ENCODE peak calls at places on chromosomes 1 and 21, in nine cellular contexts. L is spleen; I is neural progenitor cell; T is tibial nerve; U is body of pancreas; H is mesendoderm; Q is astrocyte; M is CD8-positive, alpha-beta T cell; O is right atrium auricular region. C is an unnamed sample. For H3K4me1, the result is how much of the 10 kb centered on the place peaks cover.

GRCh38 chr1:209485167-209485566 is 98.3 kb upstream of the CAMK1G start:
- DNase-seq in L (no peak), I (no peak), T (no peak), U (peak), H (no peak), Q (peak), M (no peak), O (no peak), C (no peak)

GRCh38 chr1:68495532-68495931 is 1.4 kb downstream of the DEPDC1 start:
- DNase-seq in L (no peak), I (no peak), T (no peak), U (no peak), H (peak), Q (no peak), M (no peak), O (no peak), C (no peak)

GRCh38 chr1:172254521-172255222 is 165.8 kb upstream of the C1orf105 start:
- DNase-seq in L (no peak), I (no peak), T (no peak), U (no peak), H (peak), Q (peak), M (no peak), O (no peak), C (no peak)

GRCh38 chr1:2342384-2343022 is 48.9 kb downstream of the MORN1 start:
- DNase-seq in L (peak), I (no peak), T (no peak), U (no peak), H (no peak), Q (no peak), M (no peak), O (no peak), C (no peak)

GRCh38 chr1:21666572-21667320 is 2.4 kb downstream of the RAP1GAP start:
- DNase-seq in L (peak), I (no peak), T (no peak), U (no peak), H (no peak), Q (no peak), M (no peak), O (no peak), C (no peak)

GRCh38 chr1:116416854-116417513 is 43.9 kb downstream of the ATP1A1 start:
- DNase-seq in L (no peak), I (no peak), T (no peak), U (no peak), H (no peak), Q (no peak), M (no peak), O (no peak), C (no peak)

GRCh38 chr1:234997201-234998173 is 131.2 kb downstream of the TOMM20 start:
- DNase-seq in L (no peak), I (no peak), T (peak), U (peak), H (no peak), Q (peak), M (no peak), O (peak), C (no peak)

GRCh38 chr21:25561668-25562641 is 45.3 kb downstream of the MRPL39 start:
- DNase-seq in L (peak), I (peak), T (no peak), U (peak), H (peak), Q (peak), M (peak), O (peak), C (peak)

GRCh38 chr1:221987860-221988520 is 246.1 kb upstream of the DUSP10 start:
- DNase-seq in L (no peak), I (no peak), T (no peak), U (no peak), H (peak), Q (peak), M (no peak), O (no peak), C (no peak)

GRCh38 chr1:240435996-240436566 is 175.9 kb downstream of the GREM2 start:
- DNase-seq in L (no peak), I (no peak), T (no peak), U (no peak), H (no peak), Q (peak), M (no peak), O (no peak), C (no peak)

GRCh38 chr21:39441502-39442475 is 3.8 kb downstream of the LCA5L start:
- DNase-seq in L (no peak), I (peak), T (no peak), U (peak), H (peak), Q (peak), M (peak), O (no peak), C (peak)

GRCh38 chr1:241362350-241362749 is 5.3 kb upstream of the RGS7 start:
- DNase-seq in L (no peak), I (no peak), T (no peak), U (no peak), H (peak), Q (no peak), M (no peak), O (no peak), C (no peak)

GRCh38 chr1:167605576-167605975 is 24.5 kb upstream of the RCSD1 start:
- DNase-seq in L (no peak), I (no peak), T (no peak), U (no peak), H (no peak), Q (no peak), M (no peak), O (no peak), C (no peak)

GRCh38 chr1:224929335-224930237 is at the start of gene DNAH14:
- DNase-seq in L (peak), I (peak), T (no peak), U (peak), H (peak), Q (peak), M (no peak), O (no peak), C (peak)

GRCh38 chr1:26471498-26472329 is 526 bp upstream of the HMGN2 start:
- DNase-seq in L (peak), I (peak), T (peak), U (peak), H (peak), Q (peak), M (peak), O (peak), C (peak)

GRCh38 chr1:192852001-192852400 is 43.2 kb downstream of the RGS2 start:
- DNase-seq in L (no peak), I (no peak), T (no peak), U (no peak), H (no peak), Q (no peak), M (no peak), O (no peak), C (no peak)

GRCh38 chr1:4978660-4979390 is 324.4 kb downstream of the AJAP1 start:
- DNase-seq in L (no peak), I (no peak), T (no peak), U (no peak), H (no peak), Q (no peak), M (no peak), O (no peak), C (no peak)

GRCh38 chr21:26332873-26333272 is 162.3 kb upstream of the APP start:
- DNase-seq in L (no peak), I (no peak), T (no peak), U (no peak), H (peak), Q (no peak), M (no peak), O (no peak), C (no peak)

GRCh38 chr1:12010751-12011570 is 8.3 kb upstream of the MIIP start:
- DNase-seq in L (no peak), I (no peak), T (no peak), U (no peak), H (no peak), Q (no peak), M (no peak), O (no peak), C (no peak)

GRCh38 chr1:62891961-62892562 is 108.1 kb downstream of the ATG4C start:
- DNase-seq in L (no peak), I (no peak), T (no peak), U (no peak), H (no peak), Q (no peak), M (no peak), O (no peak), C (no peak)

GRCh38 chr1:24725209-24725651 is 20.0 kb upstream of the CLIC4 start:
- DNase-seq in L (no peak), I (peak), T (no peak), U (no peak), H (peak), Q (no peak), M (no peak), O (no peak), C (no peak)

GRCh38 chr1:32372149-32372756 is 9.9 kb downstream of the TSSK3 start:
- DNase-seq in L (no peak), I (no peak), T (no peak), U (no peak), H (no peak), Q (no peak), M (peak), O (no peak), C (no peak)

GRCh38 chr1:175197536-175197935 is 5.0 kb upstream of the KIAA0040 start:
- DNase-seq in L (no peak), I (no peak), T (no peak), U (no peak), H (no peak), Q (no peak), M (no peak), O (no peak), C (no peak)

GRCh38 chr1:31065310-31066217 is at the start of gene PUM1:
- DNase-seq in L (peak), I (peak), T (peak), U (peak), H (peak), Q (peak), M (peak), O (peak), C (peak)

GRCh38 chr1:75438355-75438754 is 172.6 kb downstream of the SLC44A5 start:
- DNase-seq in L (no peak), I (no peak), T (no peak), U (no peak), H (no peak), Q (no peak), M (no peak), O (no peak), C (no peak)

GRCh38 chr1:47219001-47219400 is 13.0 kb downstream of the TAL1 start:
- DNase-seq in L (peak), I (no peak), T (no peak), U (no peak), H (no peak), Q (no peak), M (no peak), O (no peak), C (no peak)

GRCh38 chr1:154141240-154141639 is 13.6 kb downstream of the NUP210L start:
- DNase-seq in L (no peak), I (no peak), T (no peak), U (no peak), H (no peak), Q (peak), M (no peak), O (no peak), C (no peak)

DNA sequence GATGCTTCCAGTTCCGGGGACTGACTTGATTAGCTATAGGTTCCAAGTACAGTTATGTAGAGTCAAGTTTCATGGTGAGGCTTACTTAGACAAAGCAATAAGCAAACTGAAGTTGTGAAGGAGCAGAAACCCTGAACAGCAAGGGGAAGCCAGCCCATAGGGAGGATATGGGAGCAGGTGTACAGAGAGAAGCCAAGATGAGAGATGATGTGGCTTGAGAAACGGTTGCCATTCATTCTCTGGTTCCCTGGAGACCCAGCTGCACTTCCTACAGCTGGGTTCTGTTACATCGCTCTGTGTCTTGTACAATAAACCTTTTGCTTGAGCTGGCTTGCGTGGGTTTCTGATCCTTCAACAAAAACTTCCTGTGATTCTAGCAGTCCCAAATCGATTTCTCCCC is 67.1 kb downstream of the URB2 start:
- DNase-seq in L (no peak), I (no peak), T (no peak), U (no peak), H (no peak), Q (no peak), M (no peak), O (no peak), C (no peak)
- H3K4me1 ChIP-seq in L (under half), I (under half), T (under half), U (under half), H (under half), Q (under half), M (under half), O (under half), C (under half)

DNA sequence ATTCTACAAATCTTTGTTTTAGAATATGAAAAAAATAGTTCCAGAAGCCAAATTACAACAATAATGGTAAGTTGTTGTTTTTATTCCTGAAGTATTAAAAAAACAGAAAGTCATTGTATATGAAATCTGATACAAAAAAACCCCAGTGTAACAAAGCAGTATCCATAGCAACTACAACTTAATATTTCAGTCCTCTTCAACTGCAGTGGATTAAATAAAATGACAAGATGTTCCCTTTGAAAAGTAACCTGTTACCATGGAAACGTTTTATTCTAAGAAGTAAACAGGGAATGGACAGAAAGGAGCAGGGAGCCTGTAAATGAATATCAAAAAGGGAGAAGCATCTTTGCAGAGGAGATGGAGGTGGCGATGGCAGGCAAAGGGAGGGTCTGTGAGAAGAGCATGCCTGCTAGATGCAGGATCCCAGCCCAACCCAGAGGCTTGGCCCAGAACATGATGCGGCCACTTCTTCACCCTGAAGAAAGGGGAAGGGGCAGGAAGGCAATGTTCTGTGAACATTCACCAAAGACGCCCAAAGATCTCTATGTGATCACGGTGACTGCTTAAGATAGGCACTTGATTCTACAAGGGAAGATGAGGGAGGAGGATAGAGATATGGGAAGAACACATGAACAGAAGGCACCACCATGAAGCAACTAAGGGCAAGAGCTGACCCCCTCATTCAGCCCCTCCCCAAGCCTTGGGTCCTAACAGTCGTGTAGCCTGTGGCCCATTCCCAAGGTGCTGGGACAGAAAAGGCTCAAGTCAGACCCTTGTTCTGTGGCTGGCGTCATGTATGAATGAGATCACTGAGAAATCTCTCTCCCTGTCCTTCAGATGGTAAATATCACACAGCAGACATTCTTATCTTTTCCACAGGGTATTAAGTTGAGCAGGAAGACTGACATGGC is 199.9 kb downstream of the SLC45A1 start:
- DNase-seq in L (no peak), I (no peak), T (no peak), U (no peak), H (peak), Q (no peak), M (no peak), O (no peak), C (no peak)
- H3K4me1 ChIP-seq in L (under half), I (under half), T (under half), U (under half), H (under half), Q (under half), M (under half), O (under half), C (under half)

GRCh38 chr1:211341999-211342398 is 15.4 kb downstream of the TRAF5 start:
- DNase-seq in L (no peak), I (no peak), T (no peak), U (no peak), H (no peak), Q (no peak), M (no peak), O (no peak), C (no peak)
- H3K4me1 ChIP-seq in L (under half), I (under half), T (under half), U (half or more), H (under half), Q (under half), M (half or more), O (under half), C (under half)

DNA sequence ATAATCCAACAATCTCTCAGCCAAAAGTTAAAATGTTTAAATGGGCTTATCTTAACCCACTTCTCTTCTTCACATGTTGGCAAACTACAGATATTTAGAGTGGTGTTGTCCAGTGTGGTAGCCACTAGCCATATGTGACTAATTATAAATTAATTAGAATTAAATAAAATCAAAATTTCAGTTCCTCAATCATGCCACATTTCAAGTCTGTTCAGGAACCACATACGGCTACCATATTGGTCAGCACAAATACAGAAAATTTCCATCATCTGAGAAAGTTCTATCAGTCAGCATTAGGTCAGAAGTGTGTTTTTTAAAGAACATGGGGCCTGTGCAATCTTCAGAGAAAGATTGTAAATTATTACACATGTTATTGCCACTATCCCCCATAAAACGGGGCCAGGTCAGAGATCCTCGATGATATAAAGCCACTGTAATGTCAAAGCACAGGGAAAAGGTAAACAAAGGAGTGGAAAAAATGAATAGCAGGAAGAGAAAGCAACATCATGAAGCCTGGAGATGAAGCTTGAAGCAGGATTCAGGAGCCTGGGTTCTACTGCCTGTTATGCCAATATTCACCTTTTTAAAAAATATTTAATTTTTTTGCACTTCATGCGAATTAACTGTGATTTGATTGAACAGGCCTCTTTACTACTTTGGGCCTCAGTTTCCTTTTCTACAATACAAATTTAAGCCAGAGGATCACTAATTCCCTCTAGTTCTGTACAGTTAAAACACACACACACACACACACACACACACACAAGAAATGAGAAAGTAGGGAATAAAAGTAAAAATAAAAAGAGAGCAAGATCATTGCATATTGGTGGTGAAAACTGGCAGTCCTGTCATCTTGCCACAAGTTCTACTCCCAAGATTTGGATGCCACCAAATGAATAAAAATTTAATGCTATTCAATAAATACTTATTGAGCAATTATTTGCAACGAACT is 2.3 kb downstream of the RSBN1 start:
- DNase-seq in L (no peak), I (no peak), T (no peak), U (no peak), H (no peak), Q (peak), M (no peak), O (no peak), C (peak)
- H3K4me1 ChIP-seq in L (under half), I (under half), T (under half), U (half or more), H (under half), Q (under half), M (under half), O (under half), C (under half)

GRCh38 chr1:111220302-111220890 is 7.1 kb upstream of the CHI3L2 start:
- DNase-seq in L (no peak), I (no peak), T (no peak), U (no peak), H (no peak), Q (no peak), M (no peak), O (no peak), C (no peak)
- H3K4me1 ChIP-seq in L (under half), I (under half), T (under half), U (under half), H (under half), Q (under half), M (half or more), O (under half), C (under half)

DNA sequence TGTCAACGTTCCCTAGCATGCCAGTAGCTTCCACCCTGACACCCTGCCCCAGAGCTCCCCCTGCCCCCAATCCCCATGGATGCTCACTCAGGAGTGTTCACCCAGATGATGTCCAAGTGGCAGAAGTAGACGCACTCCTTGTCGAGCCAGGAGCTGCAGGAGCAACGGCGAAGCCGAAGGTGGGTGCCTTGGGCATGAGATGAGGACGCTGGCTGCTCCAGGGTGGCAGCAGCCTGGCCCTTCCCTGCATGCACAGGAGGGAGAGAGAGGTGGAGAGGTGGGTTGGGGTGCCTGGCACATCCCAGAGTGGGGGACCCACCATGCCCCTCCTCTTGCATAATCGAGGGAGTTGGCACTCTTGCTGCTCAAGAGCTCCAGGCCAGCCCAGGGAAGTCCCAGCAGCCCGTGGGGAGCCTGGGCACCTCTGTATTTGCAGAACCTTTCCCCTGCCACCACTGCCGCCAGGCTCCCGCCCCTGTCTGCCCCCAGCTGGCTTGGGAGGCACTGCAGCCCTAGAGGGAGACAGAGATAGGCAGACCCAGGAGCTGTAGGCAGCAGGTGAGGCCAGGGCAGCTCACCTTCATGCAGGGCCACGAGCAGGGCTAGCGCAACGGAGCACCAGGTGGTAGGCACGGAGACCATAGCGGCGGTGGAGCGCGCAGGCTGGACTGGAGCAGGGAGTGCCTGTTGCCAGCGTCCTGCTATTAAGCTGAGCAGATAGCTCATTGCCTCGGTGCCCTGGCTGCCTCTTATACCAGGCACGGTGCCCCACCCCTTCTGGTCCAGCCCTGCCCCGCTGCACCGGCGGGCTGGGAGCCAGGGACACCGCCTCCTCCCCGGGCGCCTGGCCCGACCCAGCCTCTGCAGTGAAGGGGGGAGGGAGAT is at the start of gene EDN2:
- DNase-seq in L (peak), I (peak), T (no peak), U (peak), H (peak), Q (no peak), M (no peak), O (no peak), C (no peak)
- H3K4me1 ChIP-seq in L (under half), I (under half), T (under half), U (half or more), H (under half), Q (under half), M (under half), O (half or more), C (under half)

GRCh38 chr21:34083357-34083756 is 10.0 kb downstream of the MRPS6 start:
- DNase-seq in L (no peak), I (no peak), T (no peak), U (no peak), H (no peak), Q (no peak), M (no peak), O (no peak), C (no peak)
- H3K4me1 ChIP-seq in L (under half), I (half or more), T (under half), U (under half), H (under half), Q (under half), M (half or more), O (under half), C (under half)

C was measured in Caco-2.